ENCODE peak calls at places on chromosomes 11 and 22, in six cellular contexts. One of them, this sample, is unnamed.

GRCh38 chr11:68271023-68271780 is 571 bp downstream of the C11orf24 start:
- DNase-seq in NCI-H2029 treated with DMSO at 0.1 percent for 48 hours: peak
- DNase-seq in stimulated activated CD8-positive, alpha-beta memory T cell treated with anti-CD3 and anti-CD28 coated beads, Interleukin-7, amount 100 ng/mL, for 48 hours: peak
- DNase-seq in ELR: peak
- DNase-seq in activated naive CD8-positive, alpha-beta T cell treated with anti-CD3 and anti-CD28 coated beads, Interleukin-2, amount 10 ng/mL, durations not matched to agents 7 days and 5 days: peak
- DNase-seq in AG08395: peak
- DNase-seq in this sample: peak

GRCh38 chr11:56889986-56890385 is 98.7 kb upstream of the OR5AK2 start:
- DNase-seq in NCI-H2029 treated with DMSO at 0.1 percent for 48 hours: no peak
- DNase-seq in stimulated activated CD8-positive, alpha-beta memory T cell treated with anti-CD3 and anti-CD28 coated beads, Interleukin-7, amount 100 ng/mL, for 48 hours: no peak
- DNase-seq in ELR: no peak
- DNase-seq in activated naive CD8-positive, alpha-beta T cell treated with anti-CD3 and anti-CD28 coated beads, Interleukin-2, amount 10 ng/mL, durations not matched to agents 7 days and 5 days: no peak
- DNase-seq in AG08395: no peak
- DNase-seq in this sample: no peak

GRCh38 chr22:21832291-21833290 is 34.9 kb downstream of the MAPK1 start:
- DNase-seq in NCI-H2029 treated with DMSO at 0.1 percent for 48 hours: no peak
- DNase-seq in stimulated activated CD8-positive, alpha-beta memory T cell treated with anti-CD3 and anti-CD28 coated beads, Interleukin-7, amount 100 ng/mL, for 48 hours: no peak
- DNase-seq in ELR: no peak
- DNase-seq in activated naive CD8-positive, alpha-beta T cell treated with anti-CD3 and anti-CD28 coated beads, Interleukin-2, amount 10 ng/mL, durations not matched to agents 7 days and 5 days: no peak
- DNase-seq in AG08395: peak
- DNase-seq in this sample: no peak

GRCh38 chr11:130178441-130178971 is 18.9 kb downstream of the ST14 start:
- DNase-seq in NCI-H2029 treated with DMSO at 0.1 percent for 48 hours: no peak
- DNase-seq in stimulated activated CD8-positive, alpha-beta memory T cell treated with anti-CD3 and anti-CD28 coated beads, Interleukin-7, amount 100 ng/mL, for 48 hours: no peak
- DNase-seq in ELR: no peak
- DNase-seq in activated naive CD8-positive, alpha-beta T cell treated with anti-CD3 and anti-CD28 coated beads, Interleukin-2, amount 10 ng/mL, durations not matched to agents 7 days and 5 days: no peak
- DNase-seq in AG08395: no peak
- DNase-seq in this sample: no peak

GRCh38 chr22:49954354-49954753 is 6.2 kb upstream of the PIM3 start:
- DNase-seq in NCI-H2029 treated with DMSO at 0.1 percent for 48 hours: no peak
- DNase-seq in stimulated activated CD8-positive, alpha-beta memory T cell treated with anti-CD3 and anti-CD28 coated beads, Interleukin-7, amount 100 ng/mL, for 48 hours: no peak
- DNase-seq in ELR: no peak
- DNase-seq in activated naive CD8-positive, alpha-beta T cell treated with anti-CD3 and anti-CD28 coated beads, Interleukin-2, amount 10 ng/mL, durations not matched to agents 7 days and 5 days: no peak
- DNase-seq in AG08395: no peak
- DNase-seq in this sample: no peak

GRCh38 chr22:32996702-32997101 is 61.5 kb downstream of the SYN3 start:
- DNase-seq in NCI-H2029 treated with DMSO at 0.1 percent for 48 hours: no peak
- DNase-seq in stimulated activated CD8-positive, alpha-beta memory T cell treated with anti-CD3 and anti-CD28 coated beads, Interleukin-7, amount 100 ng/mL, for 48 hours: no peak
- DNase-seq in ELR: peak
- DNase-seq in activated naive CD8-positive, alpha-beta T cell treated with anti-CD3 and anti-CD28 coated beads, Interleukin-2, amount 10 ng/mL, durations not matched to agents 7 days and 5 days: no peak
- DNase-seq in AG08395: peak
- DNase-seq in this sample: peak

GRCh38 chr11:133934599-133935550 is 21.9 kb downstream of the IGSF9B start:
- DNase-seq in NCI-H2029 treated with DMSO at 0.1 percent for 48 hours: no peak
- DNase-seq in stimulated activated CD8-positive, alpha-beta memory T cell treated with anti-CD3 and anti-CD28 coated beads, Interleukin-7, amount 100 ng/mL, for 48 hours: no peak
- DNase-seq in ELR: peak
- DNase-seq in activated naive CD8-positive, alpha-beta T cell treated with anti-CD3 and anti-CD28 coated beads, Interleukin-2, amount 10 ng/mL, durations not matched to agents 7 days and 5 days: no peak
- DNase-seq in AG08395: peak
- DNase-seq in this sample: peak

GRCh38 chr11:65382804-65383368 is 440 bp upstream of the SLC25A45 start:
- DNase-seq in NCI-H2029 treated with DMSO at 0.1 percent for 48 hours: no peak
- DNase-seq in stimulated activated CD8-positive, alpha-beta memory T cell treated with anti-CD3 and anti-CD28 coated beads, Interleukin-7, amount 100 ng/mL, for 48 hours: no peak
- DNase-seq in ELR: no peak
- DNase-seq in activated naive CD8-positive, alpha-beta T cell treated with anti-CD3 and anti-CD28 coated beads, Interleukin-2, amount 10 ng/mL, durations not matched to agents 7 days and 5 days: no peak
- DNase-seq in AG08395: no peak
- DNase-seq in this sample: no peak

GRCh38 chr11:7844521-7844920 is 47.8 kb upstream of the OR5P2 start:
- DNase-seq in NCI-H2029 treated with DMSO at 0.1 percent for 48 hours: no peak
- DNase-seq in stimulated activated CD8-positive, alpha-beta memory T cell treated with anti-CD3 and anti-CD28 coated beads, Interleukin-7, amount 100 ng/mL, for 48 hours: no peak
- DNase-seq in ELR: no peak
- DNase-seq in activated naive CD8-positive, alpha-beta T cell treated with anti-CD3 and anti-CD28 coated beads, Interleukin-2, amount 10 ng/mL, durations not matched to agents 7 days and 5 days: no peak
- DNase-seq in AG08395: no peak
- DNase-seq in this sample: no peak

GRCh38 chr11:83827940-83828554 is 541.9 kb upstream of the CCDC90B start:
- DNase-seq in NCI-H2029 treated with DMSO at 0.1 percent for 48 hours: peak
- DNase-seq in stimulated activated CD8-positive, alpha-beta memory T cell treated with anti-CD3 and anti-CD28 coated beads, Interleukin-7, amount 100 ng/mL, for 48 hours: no peak
- DNase-seq in ELR: peak
- DNase-seq in activated naive CD8-positive, alpha-beta T cell treated with anti-CD3 and anti-CD28 coated beads, Interleukin-2, amount 10 ng/mL, durations not matched to agents 7 days and 5 days: no peak
- DNase-seq in AG08395: peak
- DNase-seq in this sample: peak

GRCh38 chr11:6594142-6594768 is 9.2 kb downstream of the RRP8 start:
- DNase-seq in NCI-H2029 treated with DMSO at 0.1 percent for 48 hours: no peak
- DNase-seq in stimulated activated CD8-positive, alpha-beta memory T cell treated with anti-CD3 and anti-CD28 coated beads, Interleukin-7, amount 100 ng/mL, for 48 hours: no peak
- DNase-seq in ELR: no peak
- DNase-seq in activated naive CD8-positive, alpha-beta T cell treated with anti-CD3 and anti-CD28 coated beads, Interleukin-2, amount 10 ng/mL, durations not matched to agents 7 days and 5 days: no peak
- DNase-seq in AG08395: no peak
- DNase-seq in this sample: no peak

GRCh38 chr11:66951927-66952337 is 6.3 kb downstream of the PC start:
- DNase-seq in NCI-H2029 treated with DMSO at 0.1 percent for 48 hours: peak
- DNase-seq in stimulated activated CD8-positive, alpha-beta memory T cell treated with anti-CD3 and anti-CD28 coated beads, Interleukin-7, amount 100 ng/mL, for 48 hours: no peak
- DNase-seq in ELR: no peak
- DNase-seq in activated naive CD8-positive, alpha-beta T cell treated with anti-CD3 and anti-CD28 coated beads, Interleukin-2, amount 10 ng/mL, durations not matched to agents 7 days and 5 days: no peak
- DNase-seq in AG08395: no peak
- DNase-seq in this sample: no peak

GRCh38 chr11:82663535-82663934 is 70.1 kb downstream of the FAM181B start:
- DNase-seq in NCI-H2029 treated with DMSO at 0.1 percent for 48 hours: no peak
- DNase-seq in stimulated activated CD8-positive, alpha-beta memory T cell treated with anti-CD3 and anti-CD28 coated beads, Interleukin-7, amount 100 ng/mL, for 48 hours: no peak
- DNase-seq in ELR: no peak
- DNase-seq in activated naive CD8-positive, alpha-beta T cell treated with anti-CD3 and anti-CD28 coated beads, Interleukin-2, amount 10 ng/mL, durations not matched to agents 7 days and 5 days: no peak
- DNase-seq in AG08395: no peak
- DNase-seq in this sample: no peak

GRCh38 chr11:104338186-104338585 is 174.2 kb upstream of the PDGFD start:
- DNase-seq in NCI-H2029 treated with DMSO at 0.1 percent for 48 hours: no peak
- DNase-seq in stimulated activated CD8-positive, alpha-beta memory T cell treated with anti-CD3 and anti-CD28 coated beads, Interleukin-7, amount 100 ng/mL, for 48 hours: no peak
- DNase-seq in ELR: no peak
- DNase-seq in activated naive CD8-positive, alpha-beta T cell treated with anti-CD3 and anti-CD28 coated beads, Interleukin-2, amount 10 ng/mL, durations not matched to agents 7 days and 5 days: no peak
- DNase-seq in AG08395: peak
- DNase-seq in this sample: no peak

GRCh38 chr11:35321532-35322320 is 97.6 kb downstream of the SLC1A2 start:
- DNase-seq in NCI-H2029 treated with DMSO at 0.1 percent for 48 hours: no peak
- DNase-seq in stimulated activated CD8-positive, alpha-beta memory T cell treated with anti-CD3 and anti-CD28 coated beads, Interleukin-7, amount 100 ng/mL, for 48 hours: no peak
- DNase-seq in ELR: peak
- DNase-seq in activated naive CD8-positive, alpha-beta T cell treated with anti-CD3 and anti-CD28 coated beads, Interleukin-2, amount 10 ng/mL, durations not matched to agents 7 days and 5 days: no peak
- DNase-seq in AG08395: peak
- DNase-seq in this sample: peak

GRCh38 chr22:36258750-36259619 is 6.1 kb downstream of the APOL1 start:
- DNase-seq in NCI-H2029 treated with DMSO at 0.1 percent for 48 hours: peak
- DNase-seq in stimulated activated CD8-positive, alpha-beta memory T cell treated with anti-CD3 and anti-CD28 coated beads, Interleukin-7, amount 100 ng/mL, for 48 hours: peak
- DNase-seq in ELR: no peak
- DNase-seq in activated naive CD8-positive, alpha-beta T cell treated with anti-CD3 and anti-CD28 coated beads, Interleukin-2, amount 10 ng/mL, durations not matched to agents 7 days and 5 days: peak
- DNase-seq in AG08395: no peak
- DNase-seq in this sample: no peak

GRCh38 chr11:127789887-127790286 is 789.3 kb upstream of the KIRREL3 start:
- DNase-seq in NCI-H2029 treated with DMSO at 0.1 percent for 48 hours: peak
- DNase-seq in stimulated activated CD8-positive, alpha-beta memory T cell treated with anti-CD3 and anti-CD28 coated beads, Interleukin-7, amount 100 ng/mL, for 48 hours: no peak
- DNase-seq in ELR: peak
- DNase-seq in activated naive CD8-positive, alpha-beta T cell treated with anti-CD3 and anti-CD28 coated beads, Interleukin-2, amount 10 ng/mL, durations not matched to agents 7 days and 5 days: no peak
- DNase-seq in AG08395: no peak
- DNase-seq in this sample: peak

GRCh38 chr22:37967147-37967546 is 13.6 kb downstream of the POLR2F start:
- DNase-seq in NCI-H2029 treated with DMSO at 0.1 percent for 48 hours: no peak
- DNase-seq in stimulated activated CD8-positive, alpha-beta memory T cell treated with anti-CD3 and anti-CD28 coated beads, Interleukin-7, amount 100 ng/mL, for 48 hours: no peak
- DNase-seq in ELR: no peak
- DNase-seq in activated naive CD8-positive, alpha-beta T cell treated with anti-CD3 and anti-CD28 coated beads, Interleukin-2, amount 10 ng/mL, durations not matched to agents 7 days and 5 days: no peak
- DNase-seq in AG08395: no peak
- DNase-seq in this sample: no peak

GRCh38 chr22:23829845-23830372 is 8.9 kb downstream of the DERL3 start:
- DNase-seq in NCI-H2029 treated with DMSO at 0.1 percent for 48 hours: no peak
- DNase-seq in stimulated activated CD8-positive, alpha-beta memory T cell treated with anti-CD3 and anti-CD28 coated beads, Interleukin-7, amount 100 ng/mL, for 48 hours: no peak
- DNase-seq in ELR: peak
- DNase-seq in activated naive CD8-positive, alpha-beta T cell treated with anti-CD3 and anti-CD28 coated beads, Interleukin-2, amount 10 ng/mL, durations not matched to agents 7 days and 5 days: no peak
- DNase-seq in AG08395: peak
- DNase-seq in this sample: peak

GRCh38 chr11:74636633-74637184 is 44.3 kb downstream of the POLD3 start:
- DNase-seq in NCI-H2029 treated with DMSO at 0.1 percent for 48 hours: no peak
- DNase-seq in stimulated activated CD8-positive, alpha-beta memory T cell treated with anti-CD3 and anti-CD28 coated beads, Interleukin-7, amount 100 ng/mL, for 48 hours: no peak
- DNase-seq in ELR: peak
- DNase-seq in activated naive CD8-positive, alpha-beta T cell treated with anti-CD3 and anti-CD28 coated beads, Interleukin-2, amount 10 ng/mL, durations not matched to agents 7 days and 5 days: no peak
- DNase-seq in AG08395: peak
- DNase-seq in this sample: peak

GRCh38 chr11:66734215-66734614 is 5.2 kb upstream of the SPTBN2 start:
- DNase-seq in NCI-H2029 treated with DMSO at 0.1 percent for 48 hours: no peak
- DNase-seq in stimulated activated CD8-positive, alpha-beta memory T cell treated with anti-CD3 and anti-CD28 coated beads, Interleukin-7, amount 100 ng/mL, for 48 hours: no peak
- DNase-seq in ELR: no peak
- DNase-seq in activated naive CD8-positive, alpha-beta T cell treated with anti-CD3 and anti-CD28 coated beads, Interleukin-2, amount 10 ng/mL, durations not matched to agents 7 days and 5 days: no peak
- DNase-seq in AG08395: no peak
- DNase-seq in this sample: no peak

GRCh38 chr11:62497132-62497915 is 49.3 kb downstream of the AHNAK start:
- DNase-seq in NCI-H2029 treated with DMSO at 0.1 percent for 48 hours: peak
- DNase-seq in stimulated activated CD8-positive, alpha-beta memory T cell treated with anti-CD3 and anti-CD28 coated beads, Interleukin-7, amount 100 ng/mL, for 48 hours: no peak
- DNase-seq in ELR: peak
- DNase-seq in activated naive CD8-positive, alpha-beta T cell treated with anti-CD3 and anti-CD28 coated beads, Interleukin-2, amount 10 ng/mL, durations not matched to agents 7 days and 5 days: no peak
- DNase-seq in AG08395: peak
- DNase-seq in this sample: peak

GRCh38 chr11:108224908-108225786 is 2.3 kb downstream of the ATM start:
- DNase-seq in NCI-H2029 treated with DMSO at 0.1 percent for 48 hours: no peak
- DNase-seq in stimulated activated CD8-positive, alpha-beta memory T cell treated with anti-CD3 and anti-CD28 coated beads, Interleukin-7, amount 100 ng/mL, for 48 hours: no peak
- DNase-seq in ELR: no peak
- DNase-seq in activated naive CD8-positive, alpha-beta T cell treated with anti-CD3 and anti-CD28 coated beads, Interleukin-2, amount 10 ng/mL, durations not matched to agents 7 days and 5 days: peak
- DNase-seq in AG08395: no peak
- DNase-seq in this sample: no peak

GRCh38 chr11:92387882-92388281 is 163.3 kb downstream of the FAT3 start:
- DNase-seq in NCI-H2029 treated with DMSO at 0.1 percent for 48 hours: no peak
- DNase-seq in stimulated activated CD8-positive, alpha-beta memory T cell treated with anti-CD3 and anti-CD28 coated beads, Interleukin-7, amount 100 ng/mL, for 48 hours: no peak
- DNase-seq in ELR: no peak
- DNase-seq in activated naive CD8-positive, alpha-beta T cell treated with anti-CD3 and anti-CD28 coated beads, Interleukin-2, amount 10 ng/mL, durations not matched to agents 7 days and 5 days: no peak
- DNase-seq in AG08395: no peak
- DNase-seq in this sample: no peak

GRCh38 chr11:113494021-113494420 is 18.8 kb upstream of the DRD2 start:
- DNase-seq in NCI-H2029 treated with DMSO at 0.1 percent for 48 hours: no peak
- DNase-seq in stimulated activated CD8-positive, alpha-beta memory T cell treated with anti-CD3 and anti-CD28 coated beads, Interleukin-7, amount 100 ng/mL, for 48 hours: no peak
- DNase-seq in ELR: peak
- DNase-seq in activated naive CD8-positive, alpha-beta T cell treated with anti-CD3 and anti-CD28 coated beads, Interleukin-2, amount 10 ng/mL, durations not matched to agents 7 days and 5 days: no peak
- DNase-seq in AG08395: no peak
- DNase-seq in this sample: no peak

GRCh38 chr11:37762079-37762478 is 1164.0 kb upstream of the RAG2 start:
- DNase-seq in NCI-H2029 treated with DMSO at 0.1 percent for 48 hours: no peak
- DNase-seq in stimulated activated CD8-positive, alpha-beta memory T cell treated with anti-CD3 and anti-CD28 coated beads, Interleukin-7, amount 100 ng/mL, for 48 hours: no peak
- DNase-seq in ELR: no peak
- DNase-seq in activated naive CD8-positive, alpha-beta T cell treated with anti-CD3 and anti-CD28 coated beads, Interleukin-2, amount 10 ng/mL, durations not matched to agents 7 days and 5 days: no peak
- DNase-seq in AG08395: no peak
- DNase-seq in this sample: peak

GRCh38 chr11:27699242-27699925 is 871 bp downstream of the BDNF start:
- DNase-seq in NCI-H2029 treated with DMSO at 0.1 percent for 48 hours: no peak
- DNase-seq in stimulated activated CD8-positive, alpha-beta memory T cell treated with anti-CD3 and anti-CD28 coated beads, Interleukin-7, amount 100 ng/mL, for 48 hours: no peak
- DNase-seq in ELR: peak
- DNase-seq in activated naive CD8-positive, alpha-beta T cell treated with anti-CD3 and anti-CD28 coated beads, Interleukin-2, amount 10 ng/mL, durations not matched to agents 7 days and 5 days: no peak
- DNase-seq in AG08395: no peak
- DNase-seq in this sample: peak

GRCh38 chr22:23098718-23099524 is 28.6 kb downstream of the GNAZ start:
- DNase-seq in NCI-H2029 treated with DMSO at 0.1 percent for 48 hours: no peak
- DNase-seq in stimulated activated CD8-positive, alpha-beta memory T cell treated with anti-CD3 and anti-CD28 coated beads, Interleukin-7, amount 100 ng/mL, for 48 hours: no peak
- DNase-seq in ELR: no peak
- DNase-seq in activated naive CD8-positive, alpha-beta T cell treated with anti-CD3 and anti-CD28 coated beads, Interleukin-2, amount 10 ng/mL, durations not matched to agents 7 days and 5 days: no peak
- DNase-seq in AG08395: no peak
- DNase-seq in this sample: no peak

GRCh38 chr22:44618400-44618799 is 83.6 kb upstream of the PRR5 start:
- DNase-seq in NCI-H2029 treated with DMSO at 0.1 percent for 48 hours: no peak
- DNase-seq in stimulated activated CD8-positive, alpha-beta memory T cell treated with anti-CD3 and anti-CD28 coated beads, Interleukin-7, amount 100 ng/mL, for 48 hours: no peak
- DNase-seq in ELR: no peak
- DNase-seq in activated naive CD8-positive, alpha-beta T cell treated with anti-CD3 and anti-CD28 coated beads, Interleukin-2, amount 10 ng/mL, durations not matched to agents 7 days and 5 days: no peak
- DNase-seq in AG08395: no peak
- DNase-seq in this sample: no peak